ENCODE peak calls at places on chromosomes 13 and 19, in ten cellular contexts. E is AG04450, N is type B pancreatic cell, G is Peyer's patch, H is uterus, V is progenitor cell of endocrine pancreas, T is H9, D is pancreas, X is kidney, O is A549. I is an unnamed sample.

GRCh38 chr13:33610471-33611015 is 207.4 kb upstream of the RFC3 start:
- DNase-seq in E (no peak), N (no peak), G (peak), H (no peak), V (no peak), T (peak), D (no peak), X (peak), O (peak), I (no peak)

GRCh38 chr13:98007001-98007400 is 53.5 kb downstream of the IPO5 start:
- DNase-seq in E (no peak), N (no peak), G (no peak), H (no peak), V (no peak), T (no peak), D (no peak), X (no peak), O (no peak), I (no peak)

GRCh38 chr13:23558675-23559536 is 11.3 kb upstream of the TNFRSF19 start:
- DNase-seq in E (peak), N (no peak), G (no peak), H (peak), V (no peak), T (no peak), D (no peak), X (peak), O (peak), I (peak)

GRCh38 chr13:27405521-27406134 is 18.8 kb upstream of the GTF3A start:
- DNase-seq in E (no peak), N (no peak), G (peak), H (no peak), V (no peak), T (no peak), D (no peak), X (no peak), O (no peak), I (no peak)

GRCh38 chr13:24865158-24865557 is 101.2 kb downstream of the RNF17 start:
- DNase-seq in E (no peak), N (no peak), G (no peak), H (no peak), V (no peak), T (no peak), D (no peak), X (no peak), O (no peak), I (no peak)

GRCh38 chr13:104750377-104750776 is 1684.2 kb upstream of the SLC10A2 start:
- DNase-seq in E (no peak), N (no peak), G (no peak), H (no peak), V (no peak), T (no peak), D (no peak), X (no peak), O (no peak), I (no peak)

GRCh38 chr19:49149652-49150105 is 5.5 kb downstream of the HRC start:
- DNase-seq in E (peak), N (peak), G (peak), H (peak), V (peak), T (peak), D (peak), X (peak), O (peak), I (peak)

GRCh38 chr13:114113961-114114360 is 18.5 kb downstream of the RASA3 start:
- DNase-seq in E (no peak), N (no peak), G (peak), H (peak), V (no peak), T (no peak), D (no peak), X (peak), O (no peak), I (no peak)

GRCh38 chr13:64278493-64278892 is 2862.8 kb upstream of the PCDH20 start:
- DNase-seq in E (peak), N (no peak), G (no peak), H (no peak), V (no peak), T (no peak), D (no peak), X (no peak), O (no peak), I (peak)

GRCh38 chr19:49596407-49596806 is 5.4 kb downstream of the PRR12 start:
- DNase-seq in E (no peak), N (no peak), G (no peak), H (no peak), V (no peak), T (no peak), D (peak), X (no peak), O (no peak), I (no peak)

GRCh38 chr13:60329221-60329983 is 67.6 kb upstream of the TDRD3 start:
- DNase-seq in E (no peak), N (no peak), G (peak), H (no peak), V (peak), T (peak), D (peak), X (no peak), O (peak), I (peak)

GRCh38 chr19:41936416-41936850 is 8.2 kb upstream of the ERFL start:
- DNase-seq in E (no peak), N (no peak), G (no peak), H (no peak), V (no peak), T (no peak), D (no peak), X (no peak), O (no peak), I (no peak)

GRCh38 chr13:38641164-38641948 is 45.5 kb upstream of the FREM2 start:
- DNase-seq in E (no peak), N (no peak), G (no peak), H (no peak), V (no peak), T (no peak), D (no peak), X (no peak), O (no peak), I (no peak)

GRCh38 chr19:10189631-10190425 is 4.9 kb downstream of the DNMT1 start:
- DNase-seq in E (no peak), N (no peak), G (no peak), H (no peak), V (no peak), T (no peak), D (no peak), X (peak), O (no peak), I (no peak)

GRCh38 chr13:26325876-26326275 is 71.9 kb downstream of the CDK8 start:
- DNase-seq in E (no peak), N (no peak), G (no peak), H (no peak), V (no peak), T (no peak), D (no peak), X (no peak), O (no peak), I (no peak)

GRCh38 chr19:10601999-10602329 is 14.9 kb upstream of the AP1M2 start:
- DNase-seq in E (no peak), N (no peak), G (no peak), H (no peak), V (no peak), T (no peak), D (no peak), X (no peak), O (no peak), I (no peak)

GRCh38 chr13:25796474-25796873 is 255.3 kb downstream of the SHISA2 start:
- DNase-seq in E (no peak), N (no peak), G (no peak), H (no peak), V (no peak), T (no peak), D (no peak), X (no peak), O (no peak), I (no peak)

GRCh38 chr13:45527699-45528462 is 63.1 kb downstream of the COG3 start:
- DNase-seq in E (peak), N (no peak), G (no peak), H (no peak), V (no peak), T (no peak), D (no peak), X (no peak), O (peak), I (no peak)

GRCh38 chr19:54517483-54517882 is 14.9 kb downstream of the LAIR2 start:
- DNase-seq in E (no peak), N (no peak), G (peak), H (no peak), V (no peak), T (peak), D (peak), X (no peak), O (peak), I (peak)

GRCh38 chr19:54319049-54319448 is 6.1 kb upstream of the LILRA5 start:
- DNase-seq in E (no peak), N (no peak), G (no peak), H (no peak), V (no peak), T (no peak), D (no peak), X (peak), O (no peak), I (no peak)

GRCh38 chr13:114112231-114112825 is 20.1 kb downstream of the RASA3 start:
- DNase-seq in E (no peak), N (no peak), G (peak), H (peak), V (no peak), T (no peak), D (no peak), X (peak), O (no peak), I (no peak)

GRCh38 chr19:56748443-56748842 is 76.9 kb upstream of the ZNF835 start:
- DNase-seq in E (no peak), N (no peak), G (no peak), H (peak), V (no peak), T (no peak), D (no peak), X (no peak), O (peak), I (no peak)

GRCh38 chr13:65342938-65343337 is 1887.2 kb downstream of the PCDH9 start:
- DNase-seq in E (no peak), N (no peak), G (no peak), H (no peak), V (no peak), T (no peak), D (no peak), X (no peak), O (no peak), I (no peak)

GRCh38 chr19:55249841-55250240 is 9.0 kb downstream of the PPP6R1 start:
- DNase-seq in E (no peak), N (no peak), G (no peak), H (no peak), V (no peak), T (no peak), D (no peak), X (no peak), O (no peak), I (no peak)

GRCh38 chr13:113291997-113292862 is 4.8 kb upstream of the LAMP1 start:
- DNase-seq in E (no peak), N (no peak), G (no peak), H (no peak), V (no peak), T (peak), D (no peak), X (no peak), O (no peak), I (no peak)

GRCh38 chr13:30058429-30058828 is 208.0 kb upstream of the UBL3 start:
- DNase-seq in E (no peak), N (no peak), G (no peak), H (no peak), V (no peak), T (no peak), D (no peak), X (no peak), O (no peak), I (no peak)
- TF ChIP-seq CTCF in E (no peak), N (no peak), G (no peak), H (no peak), V (no peak), T (no peak), D (no peak), X (no peak), O (no peak), I (no peak)

GRCh38 chr19:45713141-45713540 is 17.6 kb downstream of the FBXO46 start:
- DNase-seq in E (no peak), N (no peak), G (no peak), H (no peak), V (no peak), T (no peak), D (no peak), X (peak), O (no peak), I (no peak)

GRCh38 chr19:45717983-45718650 is 12.6 kb downstream of the FBXO46 start:
- DNase-seq in E (no peak), N (no peak), G (no peak), H (no peak), V (no peak), T (peak), D (peak), X (no peak), O (no peak), I (no peak)

GRCh38 chr19:45715139-45715538 is 15.6 kb downstream of the FBXO46 start:
- DNase-seq in E (no peak), N (no peak), G (no peak), H (no peak), V (no peak), T (no peak), D (no peak), X (no peak), O (no peak), I (no peak)

GRCh38 chr19:45716314-45717130 is 14.2 kb downstream of the FBXO46 start:
- DNase-seq in E (no peak), N (no peak), G (no peak), H (no peak), V (no peak), T (no peak), D (no peak), X (no peak), O (peak), I (no peak)

GRCh38 chr19:45717131-45717982 is 13.3 kb downstream of the FBXO46 start:
- DNase-seq in E (peak), N (peak), G (peak), H (peak), V (peak), T (peak), D (peak), X (peak), O (peak), I (peak)
- TF ChIP-seq CTCF in E (peak), N (peak), G (peak), H (peak), V (no peak), T (no peak), D (no peak), X (no peak), O (no peak), I (peak)

DNA sequence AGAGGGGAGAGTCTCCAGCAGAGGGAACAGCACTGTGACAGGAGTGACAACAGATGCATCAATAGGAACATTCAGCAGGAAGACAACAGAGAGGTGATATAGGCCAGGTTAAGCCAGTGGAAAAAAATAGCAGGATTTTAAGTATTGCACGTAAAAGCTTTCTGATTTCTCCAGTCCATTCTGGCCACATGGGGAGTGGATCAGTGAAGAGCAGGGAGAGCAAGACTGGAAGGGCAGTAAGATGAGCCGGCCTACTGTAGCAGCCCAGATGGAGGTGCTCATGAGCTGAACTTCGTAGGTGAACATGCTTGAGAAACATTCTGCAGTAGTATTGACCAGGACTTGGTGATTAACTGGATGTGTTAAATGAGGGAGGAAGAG is 1.7 kb downstream of the UTP14C start:
- DNase-seq in E (no peak), N (no peak), G (no peak), H (no peak), V (no peak), T (peak), D (no peak), X (no peak), O (no peak), I (no peak)
- TF ChIP-seq CTCF in E (no peak), N (no peak), G (no peak), H (no peak), V (no peak), T (peak), D (no peak), X (no peak), O (no peak), I (no peak)

GRCh38 chr19:2845107-2845506 is 3.8 kb downstream of the ZNF555 start:
- DNase-seq in E (no peak), N (no peak), G (no peak), H (no peak), V (no peak), T (no peak), D (no peak), X (no peak), O (no peak), I (no peak)

GRCh38 chr19:2846180-2846935 is 5.1 kb downstream of the ZNF555 start:
- DNase-seq in E (no peak), N (no peak), G (no peak), H (no peak), V (no peak), T (no peak), D (no peak), X (no peak), O (no peak), I (no peak)

GRCh38 chr19:2837430-2837829 is 3.8 kb upstream of the ZNF555 start:
- DNase-seq in E (no peak), N (no peak), G (no peak), H (no peak), V (no peak), T (no peak), D (no peak), X (no peak), O (no peak), I (no peak)

GRCh38 chr19:2841858-2842574 is 741 bp downstream of the ZNF555 start:
- DNase-seq in E (no peak), N (no peak), G (no peak), H (no peak), V (no peak), T (no peak), D (no peak), X (no peak), O (no peak), I (no peak)

GRCh38 chr19:2840794-2841790 is at the start of gene ZNF555:
- DNase-seq in E (peak), N (peak), G (peak), H (peak), V (peak), T (peak), D (peak), X (peak), O (peak), I (peak)
- TF ChIP-seq CTCF in E (peak), N (peak), G (peak), H (peak), V (peak), T (peak), D (peak), X (peak), O (no peak), I (peak)

GRCh38 chr13:111630411-111630810 is 310.0 kb downstream of the TEX29 start:
- DNase-seq in E (no peak), N (peak), G (no peak), H (no peak), V (no peak), T (peak), D (no peak), X (no peak), O (no peak), I (no peak)
- TF ChIP-seq CTCF in E (no peak), N (peak), G (no peak), H (no peak), V (no peak), T (peak), D (no peak), X (no peak), O (no peak), I (no peak)